ENCODE peak calls at places on chromosomes 11 and 22, in six cellular contexts. C is colonic mucosa, B is AG10803, Z is brain microvascular endothelial cell, H is OCI-LY7, D is uterus. K is an unnamed sample.

GRCh38 chr11:71301046-71301857 is 48.9 kb upstream of the SHANK2 start:
- DNase-seq in C (peak), Z (no peak), H (no peak), D (no peak), B (no peak), K (no peak)

GRCh38 chr22:20807315-20807752 is 33.4 kb downstream of the SERPIND1 start:
- DNase-seq in D (no peak), Z (peak), B (peak), H (no peak), C (no peak), K (no peak)

GRCh38 chr11:119315139-119316016 is 1.6 kb downstream of the MCAM start:
- DNase-seq in B (no peak), Z (no peak), H (peak), C (no peak), D (no peak), K (peak)

GRCh38 chr11:63763506-63764200 is 4.9 kb downstream of the ZFTA start:
- DNase-seq in Z (no peak), H (no peak), C (peak), B (no peak), D (peak), K (no peak)

GRCh38 chr11:2415171-2415570 is 14.6 kb downstream of the TSSC4 start:
- DNase-seq in B (no peak), Z (no peak), H (no peak), C (no peak), D (no peak), K (no peak)

GRCh38 chr11:76856111-76856510 is 4.6 kb upstream of the ACER3 start:
- DNase-seq in D (no peak), C (no peak), H (no peak), B (peak), Z (no peak), K (no peak)

GRCh38 chr11:113329725-113330124 is 15.3 kb downstream of the TTC12 start:
- DNase-seq in D (no peak), H (no peak), Z (no peak), B (no peak), C (no peak), K (no peak)

GRCh38 chr22:49372111-49372529 is 455.6 kb downstream of the BRD1 start:
- DNase-seq in Z (no peak), H (no peak), C (peak), B (no peak), D (no peak), K (no peak)

GRCh38 chr11:17076517-17077239 is 789 bp downstream of the RPS13 start:
- DNase-seq in H (peak), D (no peak), Z (no peak), B (peak), C (no peak), K (no peak)

GRCh38 chr11:441418-442274 is at the start of gene ANO9:
- DNase-seq in B (no peak), D (no peak), H (peak), Z (no peak), C (peak), K (peak)

GRCh38 chr22:49296561-49296960 is 531.1 kb downstream of the BRD1 start:
- DNase-seq in C (no peak), B (no peak), Z (no peak), D (no peak), H (no peak), K (no peak)

GRCh38 chr11:43866520-43866919 is 14.1 kb upstream of the ALKBH3 start:
- DNase-seq in H (no peak), D (no peak), C (no peak), Z (peak), B (peak), K (no peak)

GRCh38 chr11:124301482-124301881 is 12.3 kb downstream of the OR8D1 start:
- DNase-seq in Z (no peak), D (no peak), B (peak), C (no peak), H (no peak), K (no peak)

GRCh38 chr11:134862796-134863195 is 450.8 kb upstream of the B3GAT1 start:
- DNase-seq in D (no peak), H (no peak), C (no peak), B (no peak), Z (no peak), K (no peak)

GRCh38 chr11:25244126-25244525 is 747.3 kb downstream of the LUZP2 start:
- DNase-seq in C (no peak), B (no peak), H (no peak), D (no peak), Z (no peak), K (no peak)

GRCh38 chr11:35006389-35007128 is 90.1 kb downstream of the PDHX start:
- DNase-seq in D (no peak), B (no peak), H (peak), Z (no peak), C (no peak), K (peak)

GRCh38 chr11:45432910-45433309 is 146.8 kb upstream of the SYT13 start:
- DNase-seq in D (no peak), Z (no peak), C (no peak), B (no peak), H (no peak), K (no peak)

GRCh38 chr11:64296830-64297721 is 3.1 kb upstream of the CATSPERZ start:
- DNase-seq in D (no peak), B (no peak), Z (no peak), C (no peak), H (no peak), K (no peak)

GRCh38 chr22:46107089-46107664 is 43.1 kb upstream of the PPARA start:
- DNase-seq in D (peak), Z (no peak), B (no peak), C (no peak), H (no peak), K (no peak)

GRCh38 chr11:202490-202889 is 4.7 kb downstream of the BET1L start:
- DNase-seq in Z (no peak), C (no peak), D (peak), H (no peak), B (no peak), K (no peak)

GRCh38 chr22:37746366-37747089 is 49.7 kb downstream of the TRIOBP start:
- DNase-seq in H (peak), C (peak), B (no peak), Z (no peak), D (no peak), K (no peak)

GRCh38 chr22:49663311-49663711 is 164.4 kb downstream of the BRD1 start:
- DNase-seq in D (peak), H (no peak), B (no peak), C (no peak), Z (no peak), K (no peak)

GRCh38 chr11:46560300-46561025 is 33.4 kb downstream of the AMBRA1 start:
- DNase-seq in C (peak), Z (no peak), D (no peak), H (peak), B (peak), K (peak)

GRCh38 chr22:40498454-40499186 is 128.2 kb downstream of the SGSM3 start:
- DNase-seq in D (no peak), Z (peak), H (no peak), C (no peak), B (peak), K (no peak)

GRCh38 chr11:46710821-46711269 is 8.2 kb upstream of the F2 start:
- DNase-seq in B (peak), D (peak), Z (peak), H (no peak), C (peak), K (no peak)

GRCh38 chr11:22407899-22408298 is 69.7 kb downstream of the SLC17A6 start:
- DNase-seq in H (no peak), C (no peak), D (no peak), Z (no peak), B (no peak), K (no peak)

GRCh38 chr11:15897211-15897960 is 459.0 kb downstream of the SOX6 start:
- DNase-seq in D (no peak), Z (peak), B (peak), C (no peak), H (no peak), K (no peak)

GRCh38 chr22:42347281-42347824 is 76.9 kb upstream of the TCF20 start:
- DNase-seq in C (no peak), Z (no peak), H (no peak), D (no peak), B (no peak), K (peak)
- TF ChIP-seq CTCF in C (no peak), Z (no peak), H (no peak), D (no peak), B (no peak), K (no peak)

DNA sequence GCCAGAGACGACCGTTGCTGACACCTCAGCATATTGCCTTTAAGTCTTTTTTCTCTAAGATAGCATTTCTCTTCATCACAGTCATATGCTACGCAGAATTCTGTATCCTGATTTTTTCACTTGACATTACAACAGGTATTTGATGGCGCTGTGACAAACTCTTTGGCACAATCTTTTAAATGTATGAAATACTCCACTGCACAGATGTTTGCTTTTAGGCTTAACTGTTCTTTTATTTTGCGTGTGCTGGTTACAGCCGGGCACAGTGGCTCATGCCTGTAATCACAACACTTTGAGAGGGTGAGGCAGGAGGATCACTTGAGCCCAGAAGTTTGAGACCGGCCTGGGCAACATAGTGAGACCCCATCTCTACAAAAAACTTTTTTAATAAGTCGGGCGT is 52.0 kb upstream of the PPP6R3 start:
- DNase-seq in Z (no peak), B (no peak), H (no peak), D (no peak), C (no peak), K (no peak)
- TF ChIP-seq CTCF in Z (no peak), B (no peak), H (no peak), D (no peak), C (no peak), K (no peak)

GRCh38 chr11:125978171-125978570 is 32.3 kb downstream of the VSIG10L2 start:
- DNase-seq in Z (no peak), B (no peak), D (no peak), H (no peak), C (no peak), K (no peak)
- TF ChIP-seq CTCF in Z (no peak), B (no peak), D (no peak), H (no peak), C (no peak), K (no peak)

DNA sequence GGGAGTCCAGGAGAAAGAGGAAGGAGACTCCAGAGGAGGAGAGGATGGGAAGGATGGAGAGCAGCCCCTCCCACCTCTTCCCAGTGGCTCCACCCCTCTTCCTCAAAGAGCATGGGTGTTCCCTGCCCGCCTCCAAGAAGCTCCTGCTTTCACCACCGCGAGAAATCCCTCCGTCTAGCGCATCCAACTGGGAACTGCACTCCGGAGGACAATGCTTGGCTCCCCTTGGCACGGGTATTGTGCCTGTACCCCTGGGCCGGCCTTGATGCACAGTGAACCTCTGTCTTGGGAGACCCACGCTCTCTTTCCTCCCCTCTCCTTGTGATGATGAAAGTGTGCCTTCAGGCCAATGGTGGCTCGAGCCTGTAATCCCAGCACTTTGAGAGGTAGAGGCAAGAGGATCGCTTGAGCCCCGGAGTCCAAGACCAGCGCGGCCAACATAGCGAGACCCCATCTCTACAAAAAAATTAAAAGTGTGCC is 14.9 kb upstream of the ADA2 start:
- DNase-seq in H (no peak), C (no peak), Z (no peak), B (no peak), D (no peak), K (no peak)
- TF ChIP-seq CTCF in H (no peak), C (no peak), Z (no peak), B (no peak), D (no peak), K (no peak)

GRCh38 chr11:60657880-60658279 is 41.5 kb upstream of the MS4A8 start:
- DNase-seq in B (no peak), Z (no peak), D (no peak), H (no peak), C (peak), K (no peak)
- TF ChIP-seq CTCF in B (no peak), Z (no peak), D (no peak), H (no peak), C (no peak), K (no peak)

GRCh38 chr11:11456896-11457295 is 103.8 kb upstream of the CSNK2A3 start:
- DNase-seq in B (no peak), H (no peak), C (no peak), D (no peak), Z (no peak), K (no peak)
- TF ChIP-seq CTCF in B (no peak), H (no peak), C (no peak), D (no peak), Z (no peak), K (no peak)

GRCh38 chr11:73141309-73142127 is 600 bp downstream of the FCHSD2 start:
- DNase-seq in Z (peak), C (peak), D (peak), B (peak), H (peak), K (peak)
- TF ChIP-seq CTCF in Z (no peak), C (no peak), D (no peak), B (no peak), H (peak), K (no peak)

GRCh38 chr22:28799125-28799833 is 1.1 kb downstream of the XBP1 start:
- DNase-seq in D (peak), C (peak), B (peak), Z (peak), H (peak), K (peak)

GRCh38 chr22:28801845-28802594 is 1.7 kb upstream of the XBP1 start:
- DNase-seq in D (no peak), B (peak), H (peak), C (peak), Z (no peak), K (no peak)

GRCh38 chr22:28799834-28800307 is 498 bp downstream of the XBP1 start:
- DNase-seq in B (peak), D (peak), Z (peak), C (peak), H (peak), K (peak)

GRCh38 chr22:28800308-28801041 is at the start of gene XBP1:
- DNase-seq in B (peak), C (peak), H (peak), D (peak), Z (peak), K (peak)

GRCh38 chr22:28802595-28803087 is 2.3 kb upstream of the XBP1 start:
- DNase-seq in D (no peak), Z (no peak), B (no peak), H (peak), C (no peak), K (peak)
- TF ChIP-seq CTCF in D (no peak), Z (peak), B (peak), H (no peak), C (peak), K (peak)

DNA sequence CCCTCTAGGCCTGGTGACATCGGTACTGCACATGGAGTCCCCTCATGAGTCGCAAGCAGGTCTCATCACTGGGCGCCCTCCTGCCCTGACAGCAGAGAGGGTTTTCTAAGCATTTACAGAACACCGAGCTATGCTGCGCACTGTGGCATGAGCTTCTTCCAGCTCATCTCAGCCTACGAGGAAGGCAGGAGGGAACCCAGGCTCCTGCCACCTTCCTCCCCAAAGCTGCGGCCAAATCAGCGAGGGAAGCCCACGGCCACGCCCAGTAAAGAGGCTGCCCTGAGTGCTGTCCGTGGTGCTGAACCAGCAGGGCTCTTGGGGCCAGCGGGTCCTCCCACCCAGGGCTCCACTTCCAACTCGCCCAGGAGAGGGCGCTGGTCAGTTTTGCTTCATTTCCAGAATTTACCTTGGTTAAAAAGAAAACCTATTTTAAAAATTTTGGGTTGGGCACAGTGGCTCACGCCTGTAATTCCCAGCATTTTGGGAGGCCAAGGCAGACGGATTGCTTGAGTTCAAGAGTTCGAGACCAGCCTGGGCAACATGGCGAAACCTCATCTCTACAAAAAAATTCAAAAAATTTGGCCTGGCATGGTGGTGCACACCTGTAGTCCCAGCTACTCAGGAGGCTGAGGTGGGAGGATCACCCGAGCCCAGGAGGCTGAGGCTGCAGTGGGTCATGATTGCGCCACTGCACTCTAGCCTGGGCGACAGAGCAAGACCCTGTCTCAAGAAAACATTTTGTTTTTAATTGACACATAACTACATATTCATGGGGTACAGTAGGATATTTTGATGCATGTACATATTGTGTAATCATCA is 34.2 kb downstream of the PHF21B start:
- DNase-seq in C (peak), H (peak), B (peak), Z (peak), D (peak), K (peak)
- TF ChIP-seq CTCF in C (peak), H (peak), B (peak), Z (peak), D (peak), K (peak)

K was measured in activated CD8-positive, alpha-beta T cell treated with anti-CD3 and anti-CD28 coated beads for 36 hours.